ENCODE peak calls at places on chromosomes 6 and 20, in four cellular contexts. P, J, F and V are unnamed samples. For H3K27me3, the result is how much of the 10 kb centered on the place peaks cover.

GRCh38 chr6:90197854-90198496 is 98.7 kb downstream of the BACH2 start:
- DNase-seq in P (no peak), J (no peak), F (no peak), V (no peak)

GRCh38 chr6:14120556-14120955 is 3.0 kb downstream of the CD83 start:
- DNase-seq in P (no peak), J (no peak), F (no peak), V (no peak)

GRCh38 chr20:62771396-62772102 is 24.7 kb upstream of the MRGBP start:
- DNase-seq in P (no peak), J (no peak), F (no peak), V (no peak)

GRCh38 chr6:139605350-139605749 is 230.9 kb upstream of the CITED2 start:
- DNase-seq in P (no peak), J (no peak), F (peak), V (no peak)

GRCh38 chr6:114342826-114343781 is at the start of gene HS3ST5:
- DNase-seq in P (peak), J (peak), F (no peak), V (peak)

GRCh38 chr6:90939906-90940305 is 353.0 kb upstream of the MAP3K7 start:
- DNase-seq in P (no peak), J (no peak), F (no peak), V (no peak)

GRCh38 chr6:49410564-49410963 is 52.5 kb downstream of the MMUT start:
- DNase-seq in P (no peak), J (no peak), F (no peak), V (no peak)

GRCh38 chr20:54726687-54727086 is 251.3 kb downstream of the DOK5 start:
- DNase-seq in P (no peak), J (peak), F (no peak), V (no peak)

GRCh38 chr20:20083796-20084195 is 31.5 kb downstream of the CFAP61 start:
- DNase-seq in P (no peak), J (peak), F (no peak), V (no peak)

GRCh38 chr6:159359581-159360264 is 190.5 kb downstream of the FNDC1 start:
- DNase-seq in P (no peak), J (no peak), F (no peak), V (no peak)

GRCh38 chr6:137227872-137228302 is 8.7 kb upstream of the IFNGR1 start:
- DNase-seq in P (no peak), J (no peak), F (no peak), V (no peak)

GRCh38 chr6:121437861-121438651 is 2.6 kb downstream of the GJA1 start:
- DNase-seq in P (peak), J (peak), F (peak), V (peak)

GRCh38 chr20:47551841-47552240 is 50.2 kb downstream of the NCOA3 start:
- DNase-seq in P (no peak), J (no peak), F (no peak), V (no peak)

GRCh38 chr20:63360850-63361497 is at the start of gene CHRNA4:
- DNase-seq in P (no peak), J (no peak), F (no peak), V (no peak)

GRCh38 chr6:154916857-154917256 is 78.3 kb upstream of the TIAM2 start:
- DNase-seq in P (no peak), J (no peak), F (no peak), V (no peak)

GRCh38 chr6:74715362-74716068 is 490.3 kb downstream of the COL12A1 start:
- DNase-seq in P (no peak), J (peak), F (no peak), V (no peak)

GRCh38 chr6:55175778-55176084 is 1.4 kb downstream of the HCRTR2 start:
- DNase-seq in P (no peak), J (no peak), F (no peak), V (no peak)

GRCh38 chr20:36646678-36647077 is 682 bp upstream of the SLA2 start:
- DNase-seq in P (no peak), J (no peak), F (no peak), V (no peak)

GRCh38 chr20:57678340-57678739 is 31.5 kb downstream of the PMEPA1 start:
- DNase-seq in P (no peak), J (no peak), F (no peak), V (no peak)

GRCh38 chr6:8238772-8239683 is 136.7 kb upstream of the EEF1E1 start:
- DNase-seq in P (no peak), J (peak), F (no peak), V (no peak)

GRCh38 chr6:41652876-41653641 is 14.8 kb downstream of the MDFI start:
- DNase-seq in P (no peak), J (no peak), F (no peak), V (no peak)

GRCh38 chr6:165178056-165178455 is 131.3 kb downstream of the C6orf118 start:
- DNase-seq in P (no peak), J (no peak), F (no peak), V (no peak)

GRCh38 chr6:113684382-113684901 is 172.7 kb upstream of the MARCKS start:
- DNase-seq in P (no peak), J (no peak), F (no peak), V (no peak)

GRCh38 chr6:104161960-104162669 is 697.6 kb downstream of the HACE1 start:
- DNase-seq in P (no peak), J (no peak), F (no peak), V (peak)

GRCh38 chr6:149834513-149835481 is 29.4 kb downstream of the LRP11 start:
- DNase-seq in P (peak), J (peak), F (peak), V (peak)

GRCh38 chr6:125008957-125009356 is 46.7 kb downstream of the RNF217 start:
- DNase-seq in P (no peak), J (no peak), F (no peak), V (no peak)

GRCh38 chr6:129859524-129859923 is 1.6 kb downstream of the TMEM244 start:
- DNase-seq in P (no peak), J (peak), F (no peak), V (no peak)

GRCh38 chr20:53735536-53736050 is 142.0 kb upstream of the ZNF217 start:
- DNase-seq in P (no peak), J (peak), F (no peak), V (no peak)

GRCh38 chr6:68128211-68128610 is 506.9 kb upstream of the ADGRB3 start:
- DNase-seq in P (no peak), J (no peak), F (no peak), V (no peak)

GRCh38 chr20:24986436-24987015 is 6.0 kb downstream of the APMAP start:
- DNase-seq in P (peak), J (no peak), F (peak), V (no peak)

GRCh38 chr6:143575440-143575839 is 63.9 kb upstream of the FUCA2 start:
- DNase-seq in P (peak), J (peak), F (peak), V (peak)

GRCh38 chr6:105178110-105178509 is 1.7 kb downstream of the POPDC3 start:
- DNase-seq in P (no peak), J (peak), F (no peak), V (no peak)

GRCh38 chr6:167113935-167114910 is 8.7 kb upstream of the CCR6 start:
- DNase-seq in P (no peak), J (no peak), F (no peak), V (no peak)

GRCh38 chr6:168420084-168420483 is 20.9 kb upstream of the SMOC2 start:
- DNase-seq in P (no peak), J (no peak), F (no peak), V (no peak)

GRCh38 chr6:134211297-134211696 is 106.6 kb downstream of the SGK1 start:
- DNase-seq in P (no peak), J (no peak), F (no peak), V (no peak)

GRCh38 chr6:34143884-34144580 is 1.9 kb downstream of the GRM4 start:
- DNase-seq in P (peak), J (peak), F (no peak), V (peak)

GRCh38 chr6:75834447-75834846 is 85.4 kb downstream of the MYO6 start:
- DNase-seq in P (no peak), J (no peak), F (no peak), V (no peak)

GRCh38 chr6:400815-401214 is 9.3 kb downstream of the IRF4 start:
- DNase-seq in P (no peak), J (no peak), F (no peak), V (no peak)

GRCh38 chr20:64110411-64111068 is 3.2 kb upstream of the NPBWR2 start:
- DNase-seq in P (no peak), J (no peak), F (no peak), V (no peak)

DNA sequence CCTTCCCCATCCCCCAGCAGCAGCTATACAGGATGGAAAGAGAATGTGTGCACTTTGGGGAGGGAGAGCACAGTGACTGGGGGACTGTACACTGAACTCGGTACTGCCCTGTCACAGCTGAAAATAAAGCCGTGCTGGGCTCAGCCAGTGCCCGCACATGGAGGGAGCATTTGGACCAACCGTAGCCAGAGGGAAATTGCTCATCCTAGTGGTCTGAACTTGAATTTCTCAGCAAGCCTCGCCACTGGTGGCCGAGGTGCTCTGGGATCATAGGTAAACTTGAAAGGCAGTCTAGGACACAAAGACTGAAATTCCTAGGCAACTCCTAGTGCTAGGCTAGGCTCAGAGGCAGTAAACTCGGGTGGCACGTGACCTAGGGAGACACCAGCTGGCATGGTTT is 61.0 kb downstream of the DZANK1 start:
- DNase-seq in P (peak), J (no peak), F (no peak), V (no peak)
- H3K27me3 ChIP-seq in P (under half), J (under half), F (under half), V (under half)

GRCh38 chr6:27669798-27670301 is 196.9 kb upstream of the ZNF184 start:
- DNase-seq in P (no peak), J (peak), F (no peak), V (no peak)

GRCh38 chr6:27668442-27669275 is 195.8 kb upstream of the ZNF184 start:
- DNase-seq in P (peak), J (peak), F (no peak), V (peak)

GRCh38 chr6:27667016-27667415 is 194.1 kb upstream of the ZNF184 start:
- DNase-seq in P (no peak), J (no peak), F (no peak), V (no peak)

GRCh38 chr6:27669278-27669797 is 196.4 kb upstream of the ZNF184 start:
- DNase-seq in P (no peak), J (peak), F (no peak), V (no peak)

DNA sequence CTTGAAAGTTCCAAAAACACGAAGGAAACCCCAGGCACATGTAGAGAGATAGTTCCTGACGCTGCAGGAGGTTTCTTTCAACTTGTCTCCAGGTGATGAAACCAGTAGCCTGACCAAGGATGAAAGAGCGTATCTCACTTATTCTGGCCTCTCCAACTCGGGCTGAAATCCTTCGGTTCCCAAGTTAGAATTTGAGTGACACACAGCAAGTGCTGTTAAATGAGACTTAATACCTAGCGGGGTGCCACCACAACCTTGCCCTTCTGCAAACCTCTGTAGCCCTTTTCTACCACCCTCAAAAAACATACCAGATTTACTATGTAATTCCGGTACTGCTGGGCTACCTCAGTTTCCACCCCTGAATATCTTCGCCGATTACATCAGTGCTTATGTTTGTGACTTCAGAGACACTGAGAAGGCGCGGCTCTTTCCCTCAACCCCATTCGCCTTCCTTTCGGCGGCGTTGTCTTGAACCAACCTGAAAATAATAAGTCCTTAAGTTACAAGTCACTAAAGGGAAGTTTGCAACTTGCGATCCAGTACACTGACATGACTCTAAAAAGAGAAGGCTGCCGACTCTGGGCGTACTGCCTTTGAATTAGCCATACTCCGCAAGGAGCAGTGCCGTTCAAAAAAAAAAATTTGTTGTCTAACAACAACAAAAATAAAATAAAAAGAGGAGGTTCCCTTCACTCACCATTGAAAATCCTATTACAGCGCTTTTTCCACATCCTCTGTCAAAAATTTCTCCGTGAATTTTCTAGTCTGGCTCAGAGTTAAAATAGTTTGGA is 194.9 kb upstream of the ZNF184 start:
- DNase-seq in P (no peak), J (peak), F (no peak), V (no peak)
- H3K27me3 ChIP-seq in P (under half), J (under half), F (under half), V (under half)

DNA sequence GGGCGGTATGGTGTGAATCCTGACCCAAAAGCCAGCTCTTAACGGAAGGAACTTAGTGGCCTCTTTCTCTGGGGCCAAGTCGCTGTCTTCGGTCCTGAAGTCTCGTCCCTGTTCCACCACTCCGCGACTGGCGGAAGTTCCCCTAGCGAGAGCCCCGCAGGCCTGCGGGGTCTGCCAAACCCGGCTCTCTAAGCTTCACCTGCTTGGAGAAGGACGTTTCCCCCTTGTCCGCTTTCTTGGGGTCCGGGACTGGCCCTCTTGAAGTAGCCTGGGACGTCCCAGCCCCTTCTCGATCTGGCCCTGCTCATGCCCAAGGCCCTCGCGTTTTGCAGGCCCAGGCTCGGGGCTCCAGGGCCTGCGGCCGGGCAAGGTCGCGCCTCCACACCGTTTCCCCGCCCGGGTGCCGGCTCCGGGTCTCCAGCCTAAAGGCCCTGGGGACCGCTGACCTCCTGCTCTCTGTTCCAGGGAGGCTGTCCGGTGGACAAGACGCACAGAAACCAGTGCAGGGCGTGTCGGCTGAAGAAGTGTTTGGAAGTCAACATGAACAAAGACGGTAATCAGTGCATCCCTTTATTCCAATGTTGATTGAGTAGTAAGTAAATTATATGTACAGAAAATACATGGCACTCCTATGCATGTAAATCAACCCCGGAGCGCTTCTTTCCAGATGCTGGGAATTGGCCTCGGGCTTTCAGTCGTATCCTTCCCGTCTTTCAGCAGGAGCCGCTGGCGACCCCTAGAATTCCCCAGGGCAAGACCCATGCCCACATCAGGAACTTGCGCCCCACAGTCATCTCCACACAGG is 8.8 kb downstream of the NR2E1 start:
- DNase-seq in P (peak), J (peak), F (peak), V (no peak)
- H3K27me3 ChIP-seq in P (half or more), J (half or more), F (under half), V (under half)

GRCh38 chr6:5998741-5999687 is 7.7 kb downstream of the NRN1 start:
- DNase-seq in P (peak), J (peak), F (no peak), V (no peak)
- H3K27me3 ChIP-seq in P (half or more), J (under half), F (half or more), V (under half)

DNA sequence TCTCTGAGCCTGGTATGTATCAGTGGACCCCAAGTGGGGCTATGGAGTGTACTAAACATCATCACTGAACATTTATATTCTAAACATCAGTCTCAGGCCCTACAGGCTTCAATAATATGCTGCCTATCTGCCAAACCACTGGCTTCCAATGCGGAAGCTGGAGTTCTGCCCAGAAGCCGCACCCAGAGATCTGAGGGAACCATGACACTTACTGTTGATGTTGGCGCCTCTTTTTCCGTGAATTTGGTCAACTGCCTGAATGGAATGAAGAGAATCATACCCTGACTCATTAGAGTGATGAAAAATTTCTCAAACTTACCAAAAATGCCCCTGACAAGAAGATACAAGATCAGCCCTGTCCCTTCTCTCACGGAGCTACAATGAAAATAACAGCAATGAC is 66.2 kb downstream of the SLC22A23 start:
- DNase-seq in P (no peak), J (peak), F (peak), V (peak)
- H3K27me3 ChIP-seq in P (under half), J (under half), F (under half), V (under half)

GRCh38 chr6:15549371-15549770 is 113.5 kb downstream of the DTNBP1 start:
- DNase-seq in P (no peak), J (no peak), F (no peak), V (no peak)
- H3K27me3 ChIP-seq in P (under half), J (under half), F (under half), V (under half)

GRCh38 chr20:56157530-56158203 is 90.9 kb upstream of the MC3R start:
- DNase-seq in P (no peak), J (no peak), F (no peak), V (no peak)
- H3K27me3 ChIP-seq in P (under half), J (under half), F (under half), V (under half)

DNA sequence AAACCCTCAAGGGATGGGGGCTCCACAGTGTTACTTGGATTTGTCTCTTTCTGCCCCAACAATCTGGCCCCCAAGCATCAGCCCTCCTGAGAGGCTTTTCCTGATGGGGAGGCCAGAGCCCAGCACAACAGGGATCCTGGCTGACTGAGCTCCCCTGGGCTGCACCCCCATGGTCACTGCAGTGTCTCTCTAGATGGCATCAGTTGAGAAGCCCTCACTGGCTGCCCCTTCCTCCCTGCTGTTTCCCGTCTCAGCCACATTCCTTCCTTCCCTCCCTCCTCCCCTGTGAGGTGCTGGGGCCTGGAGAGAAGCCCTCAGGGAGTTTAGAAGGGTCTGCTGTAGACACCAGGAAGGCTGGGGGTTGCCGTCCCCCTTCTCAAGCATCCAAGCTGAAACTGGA is 29.9 kb downstream of the SAYSD1 start:
- DNase-seq in P (no peak), J (no peak), F (no peak), V (no peak)
- H3K27me3 ChIP-seq in P (under half), J (half or more), F (under half), V (under half)

GRCh38 chr20:22578221-22579118 is 5.9 kb downstream of the FOXA2 start:
- DNase-seq in P (no peak), J (no peak), F (no peak), V (no peak)
- H3K27me3 ChIP-seq in P (half or more), J (half or more), F (under half), V (under half)